ENCODE peak calls at places on chromosomes 11 and 22, in six cellular contexts. G is HepG2, W is H1, P is GM23338, D is GM12878, C is HCT116. U is an unnamed sample.

GRCh38 chr11:72204865-72205264 is 11.7 kb upstream of the FOLR2 start:
- DNase-seq in G (no peak), W (no peak), P (no peak), D (no peak), C (no peak), U (no peak)

GRCh38 chr11:2265396-2265795 is 5.0 kb downstream of the ASCL2 start:
- DNase-seq in G (no peak), W (no peak), P (no peak), D (peak), C (no peak), U (no peak)

GRCh38 chr11:111736191-111736590 is 30.0 kb downstream of the PPP2R1B start:
- DNase-seq in G (no peak), W (no peak), P (no peak), D (no peak), C (no peak), U (no peak)

GRCh38 chr11:120344302-120345004 is 8.2 kb downstream of the ARHGEF12 start:
- DNase-seq in G (no peak), W (no peak), P (no peak), D (peak), C (peak), U (peak)

GRCh38 chr11:59199546-59200420 is 12.9 kb downstream of the MPEG1 start:
- DNase-seq in G (no peak), W (no peak), P (no peak), D (peak), C (no peak), U (no peak)

GRCh38 chr11:114015117-114015516 is 40.2 kb downstream of the HTR3A start:
- DNase-seq in G (no peak), W (no peak), P (no peak), D (no peak), C (no peak), U (no peak)

GRCh38 chr22:29112680-29113079 is 39.8 kb downstream of the KREMEN1 start:
- DNase-seq in G (no peak), W (no peak), P (no peak), D (no peak), C (no peak), U (no peak)

GRCh38 chr11:2827792-2828191 is 57.8 kb downstream of the CDKN1C start:
- DNase-seq in G (no peak), W (no peak), P (no peak), D (no peak), C (no peak), U (no peak)

GRCh38 chr22:46377566-46378498 is 42.3 kb downstream of the TRMU start:
- DNase-seq in G (peak), W (peak), P (peak), D (no peak), C (peak), U (no peak)

GRCh38 chr11:31560842-31561476 is 51.4 kb downstream of the ELP4 start:
- DNase-seq in G (no peak), W (no peak), P (no peak), D (no peak), C (no peak), U (no peak)

GRCh38 chr11:68127791-68128681 is 6.8 kb upstream of the CHKA start:
- DNase-seq in G (peak), W (peak), P (peak), D (no peak), C (peak), U (no peak)

GRCh38 chr11:105148241-105148640 is 8.7 kb upstream of the CARD18 start:
- DNase-seq in G (no peak), W (no peak), P (no peak), D (no peak), C (no peak), U (no peak)

GRCh38 chr11:7665473-7666291 is 7.6 kb downstream of the CYB5R2 start:
- DNase-seq in G (peak), W (no peak), P (peak), D (peak), C (peak), U (no peak)

GRCh38 chr11:82718307-82718706 is 15.4 kb downstream of the FAM181B start:
- DNase-seq in G (peak), W (no peak), P (peak), D (no peak), C (peak), U (peak)

GRCh38 chr22:50053861-50054260 is 4.2 kb downstream of the TTLL8 start:
- DNase-seq in G (no peak), W (no peak), P (no peak), D (no peak), C (no peak), U (no peak)

GRCh38 chr11:67071420-67072284 is 15.0 kb downstream of the RHOD start:
- DNase-seq in G (peak), W (peak), P (peak), D (no peak), C (no peak), U (no peak)

GRCh38 chr11:64382586-64382985 is 23.6 kb downstream of the RPS6KA4 start:
- DNase-seq in G (no peak), W (no peak), P (no peak), D (no peak), C (no peak), U (no peak)

GRCh38 chr22:38706885-38707180 is 1.1 kb downstream of the GTPBP1 start:
- DNase-seq in G (no peak), W (no peak), P (no peak), D (no peak), C (no peak), U (no peak)

GRCh38 chr11:3984896-3985295 is 109.7 kb upstream of the RRM1 start:
- DNase-seq in G (no peak), W (peak), P (peak), D (no peak), C (no peak), U (no peak)

GRCh38 chr22:41401781-41402648 is 20.3 kb downstream of the TEF start:
- DNase-seq in G (peak), W (no peak), P (no peak), D (no peak), C (no peak), U (peak)

GRCh38 chr11:26158251-26158650 is 173.7 kb upstream of the ANO3 start:
- DNase-seq in G (no peak), W (no peak), P (no peak), D (no peak), C (no peak), U (no peak)

GRCh38 chr11:71080239-71081097 is 171.9 kb downstream of the SHANK2 start:
- DNase-seq in G (peak), W (peak), P (peak), D (peak), C (peak), U (peak)

GRCh38 chr11:17076517-17077239 is 789 bp downstream of the RPS13 start:
- DNase-seq in G (no peak), W (no peak), P (no peak), D (no peak), C (no peak), U (no peak)

GRCh38 chr22:35333220-35333619 is 33.5 kb downstream of the TOM1 start:
- DNase-seq in G (no peak), W (no peak), P (no peak), D (no peak), C (no peak), U (no peak)

GRCh38 chr22:28360846-28361424 is 318.7 kb downstream of the TTC28 start:
- DNase-seq in G (no peak), W (no peak), P (no peak), D (no peak), C (no peak), U (no peak)

GRCh38 chr11:132556316-132556715 is 976.0 kb downstream of the OPCML start:
- DNase-seq in G (no peak), W (no peak), P (no peak), D (no peak), C (no peak), U (no peak)

GRCh38 chr11:7899418-7899817 is 31.6 kb downstream of the OR10A6 start:
- DNase-seq in G (no peak), W (no peak), P (no peak), D (no peak), C (no peak), U (no peak)

GRCh38 chr11:115168229-115168671 is 336.0 kb downstream of the CADM1 start:
- DNase-seq in G (no peak), W (no peak), P (no peak), D (no peak), C (no peak), U (no peak)

GRCh38 chr11:16454284-16454683 is 97.9 kb upstream of the SOX6 start:
- DNase-seq in G (no peak), W (no peak), P (no peak), D (no peak), C (no peak), U (no peak)

GRCh38 chr11:587978-588380 is 11.7 kb downstream of the PHRF1 start:
- DNase-seq in G (peak), W (no peak), P (no peak), D (no peak), C (no peak), U (no peak)

GRCh38 chr11:116118138-116118470 is 613.9 kb upstream of the CADM1 start:
- DNase-seq in G (no peak), W (no peak), P (no peak), D (no peak), C (no peak), U (no peak)

GRCh38 chr22:45335021-45335818 is 25.5 kb downstream of the FAM118A start:
- DNase-seq in G (no peak), W (peak), P (peak), D (no peak), C (no peak), U (no peak)

GRCh38 chr11:124285610-124286344 is 28.0 kb downstream of the OR8D1 start:
- DNase-seq in G (no peak), W (no peak), P (no peak), D (no peak), C (no peak), U (no peak)

GRCh38 chr11:85827768-85828639 is 17.1 kb upstream of the SYTL2 start:
- DNase-seq in G (no peak), W (no peak), P (no peak), D (no peak), C (peak), U (no peak)

GRCh38 chr11:70603756-70604211 is 205.5 kb downstream of the CTTN start:
- DNase-seq in G (no peak), W (no peak), P (no peak), D (no peak), C (no peak), U (no peak)

GRCh38 chr11:8813658-8814057 is 97.3 kb upstream of the AKIP1 start:
- DNase-seq in G (peak), W (peak), P (peak), D (no peak), C (peak), U (peak)

GRCh38 chr11:91837649-91838330 is 386.8 kb upstream of the FAT3 start:
- DNase-seq in G (no peak), W (no peak), P (no peak), D (no peak), C (no peak), U (no peak)

GRCh38 chr11:27464155-27464759 is 8.3 kb downstream of the LGR4 start:
- DNase-seq in G (no peak), W (no peak), P (peak), D (no peak), C (no peak), U (no peak)
- TF ChIP-seq EZH2 in G (no peak), W (no peak), P (no peak), D (no peak), C (no peak), U (no peak)

GRCh38 chr22:36966851-36967535 is 52.3 kb downstream of the TST start:
- DNase-seq in G (no peak), W (no peak), P (no peak), D (no peak), C (no peak), U (no peak)
- H3K27ac ChIP-seq in G (no peak), W (no peak), P (no peak), D (no peak), C (no peak), U (no peak)

GRCh38 chr11:94793822-94794221 is 25.7 kb downstream of the AMOTL1 start:
- DNase-seq in G (no peak), W (no peak), P (no peak), D (no peak), C (no peak), U (no peak)

GRCh38 chr11:94795799-94796580 is 27.8 kb downstream of the AMOTL1 start:
- DNase-seq in G (no peak), W (no peak), P (no peak), D (no peak), C (no peak), U (no peak)

GRCh38 chr11:94793002-94793401 is 24.8 kb downstream of the AMOTL1 start:
- DNase-seq in G (no peak), W (no peak), P (no peak), D (no peak), C (no peak), U (no peak)

GRCh38 chr11:94792453-94792852 is 24.3 kb downstream of the AMOTL1 start:
- DNase-seq in G (no peak), W (no peak), P (no peak), D (no peak), C (no peak), U (no peak)

DNA sequence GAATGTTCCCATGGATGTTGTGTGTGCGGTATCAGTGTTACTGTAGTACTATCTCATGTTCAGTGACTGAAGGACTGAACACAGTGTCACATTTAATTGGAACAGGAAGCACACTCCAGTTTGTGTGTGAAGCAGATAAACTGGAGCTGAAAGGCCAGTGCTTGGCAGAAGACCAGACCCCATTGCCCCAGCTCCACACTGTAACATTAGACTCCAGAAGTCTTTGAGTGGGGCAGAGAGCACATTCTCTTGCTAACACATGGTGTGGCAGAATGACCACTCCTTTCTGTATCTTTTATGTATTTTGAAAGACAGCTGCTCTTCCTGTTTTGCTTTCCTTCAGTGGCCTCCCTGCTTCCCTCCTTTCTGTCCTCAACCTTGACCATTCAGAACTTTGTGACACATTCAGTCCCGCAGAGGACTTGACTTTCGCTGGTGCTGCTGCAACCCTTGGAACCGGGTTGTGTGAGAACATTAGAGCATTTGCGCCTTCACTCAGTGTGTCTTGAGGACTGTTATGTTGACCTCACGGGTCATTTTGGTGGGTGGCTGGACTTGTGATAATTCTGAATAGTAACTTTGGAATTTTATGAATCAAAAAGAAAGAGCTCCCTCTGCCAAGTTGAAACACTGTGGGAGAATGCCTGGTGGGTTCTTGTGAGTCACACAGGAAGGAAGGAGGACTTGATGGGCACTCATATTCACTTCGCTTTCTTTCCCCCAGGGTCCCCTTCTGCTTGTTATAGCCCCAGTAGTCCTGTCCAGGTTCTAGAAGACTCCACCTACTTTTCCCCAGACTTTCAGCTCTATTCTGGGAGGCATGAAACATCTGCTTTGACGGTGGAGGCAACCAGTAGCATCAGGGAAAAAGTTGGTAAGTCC is 26.4 kb downstream of the AMOTL1 start:
- DNase-seq in G (no peak), W (no peak), P (no peak), D (no peak), C (peak), U (no peak)
- TF ChIP-seq POLR2AphosphoS5 in G (no peak), W (no peak), P (no peak), D (no peak), C (no peak), U (no peak)

GRCh38 chr11:130110325-130111108 is 40.8 kb downstream of the APLP2 start:
- DNase-seq in G (no peak), W (no peak), P (no peak), D (no peak), C (no peak), U (no peak)

GRCh38 chr11:130114726-130115125 is 44.9 kb upstream of the ST14 start:
- DNase-seq in G (no peak), W (no peak), P (no peak), D (no peak), C (no peak), U (no peak)

GRCh38 chr11:130109441-130109840 is 39.7 kb downstream of the APLP2 start:
- DNase-seq in G (no peak), W (no peak), P (no peak), D (no peak), C (no peak), U (no peak)

GRCh38 chr11:130114281-130114680 is 44.6 kb downstream of the APLP2 start:
- DNase-seq in G (no peak), W (no peak), P (no peak), D (no peak), C (no peak), U (no peak)

DNA sequence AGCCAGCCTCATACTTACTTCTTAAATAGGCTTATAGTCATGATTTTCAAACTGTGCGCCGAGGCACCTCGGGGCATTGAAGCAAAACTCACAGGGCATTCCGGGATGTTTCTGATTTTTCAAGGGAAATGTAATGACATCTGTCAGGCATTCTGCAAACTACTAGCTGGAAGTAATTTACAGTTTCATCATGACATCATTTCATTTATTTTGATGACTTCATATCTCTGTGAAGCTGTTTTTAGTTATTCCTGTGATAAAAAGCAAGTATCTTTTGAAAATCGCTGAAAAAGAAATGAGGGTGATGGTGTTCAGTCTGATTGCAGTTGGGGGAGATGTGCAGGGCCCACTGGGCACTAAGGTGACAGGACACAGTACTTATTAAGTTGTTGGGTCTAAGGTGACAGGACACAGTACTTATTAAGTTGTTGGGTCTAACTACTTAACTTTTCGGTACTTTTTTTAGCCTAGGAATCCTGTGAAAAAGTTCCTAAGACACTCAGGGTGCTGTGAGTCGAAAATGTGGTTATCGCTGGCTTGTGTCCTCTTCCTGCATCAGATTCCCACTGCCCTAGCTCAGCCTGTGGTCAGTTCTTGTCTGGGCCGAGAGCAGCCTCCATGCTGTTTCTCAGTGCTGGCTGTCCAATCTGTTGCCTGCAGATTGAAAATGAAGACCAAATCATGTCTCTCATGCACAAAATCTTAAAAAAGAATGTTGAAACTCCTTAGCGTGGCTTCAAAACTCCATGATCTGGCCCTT is 42.6 kb downstream of the APLP2 start:
- DNase-seq in G (no peak), W (no peak), P (no peak), D (no peak), C (no peak), U (no peak)
- TF ChIP-seq EZH2 in G (no peak), W (no peak), P (no peak), D (no peak), C (no peak), U (no peak)

GRCh38 chr11:11844272-11844671 is 2.5 kb downstream of the USP47 start:
- DNase-seq in G (no peak), W (no peak), P (no peak), D (no peak), C (no peak), U (no peak)

GRCh38 chr11:11847082-11847481 is 5.3 kb downstream of the USP47 start:
- DNase-seq in G (no peak), W (no peak), P (no peak), D (no peak), C (no peak), U (no peak)

GRCh38 chr11:11843642-11844041 is 1.9 kb downstream of the USP47 start:
- DNase-seq in G (no peak), W (no peak), P (no peak), D (no peak), C (no peak), U (no peak)

GRCh38 chr11:11845066-11845465 is 3.3 kb downstream of the USP47 start:
- DNase-seq in G (no peak), W (no peak), P (peak), D (no peak), C (peak), U (no peak)

GRCh38 chr11:11845551-11845950 is 3.8 kb downstream of the USP47 start:
- DNase-seq in G (no peak), W (no peak), P (no peak), D (no peak), C (no peak), U (no peak)
- H3K27ac ChIP-seq in G (no peak), W (no peak), P (no peak), D (peak), C (no peak), U (no peak)

DNA sequence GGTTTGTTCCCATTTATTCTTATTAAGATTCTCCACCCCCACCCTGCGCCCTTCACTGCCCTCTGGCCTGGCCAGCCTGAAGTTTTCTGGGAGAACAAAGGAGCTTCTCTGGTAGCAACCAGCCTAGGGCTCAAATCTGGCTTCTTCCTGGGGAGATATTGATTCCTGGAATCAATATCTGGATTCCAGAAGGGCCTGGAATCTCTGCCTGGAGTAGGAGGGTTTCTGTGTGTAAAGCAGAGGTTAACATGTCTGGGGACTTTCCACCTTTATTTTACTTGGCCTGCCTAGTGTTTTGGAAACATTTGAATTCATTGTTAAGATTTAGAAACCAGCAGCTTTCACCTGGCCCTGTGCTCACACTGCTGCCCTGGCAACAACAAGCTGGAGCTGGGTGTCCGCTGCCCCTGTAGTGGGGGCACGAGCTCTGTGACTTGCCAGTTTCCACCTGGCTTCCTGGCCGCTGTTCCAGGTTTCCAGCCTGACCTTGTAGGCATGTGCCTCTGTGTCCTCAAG is 5.5 kb downstream of the C11orf91 start:
- DNase-seq in G (peak), W (no peak), P (no peak), D (no peak), C (no peak), U (no peak)
- TF ChIP-seq POLR2AphosphoS5 in G (no peak), W (no peak), P (no peak), D (no peak), C (no peak), U (no peak)